ENCODE peak calls at places on chromosomes 16 and 17, in nine cellular contexts. A is ovary, Z is kidney, J is PC-3, G is psoas muscle, W is HCT116, Q is adrenal gland, D is IMR-90, C is pancreas. T is an unnamed sample. For H3K9me3, the result is how much of the 10 kb centered on the place peaks cover.

GRCh38 chr16:75789237-75789636 is 62.9 kb upstream of the CPHXL start:
- DNase-seq in A (no peak), Z (no peak), J (peak), G (no peak), W (peak), Q (no peak), D (peak), C (no peak), T (peak)

GRCh38 chr16:81641403-81642106 is 137.5 kb upstream of the PLCG2 start:
- DNase-seq in A (no peak), Z (no peak), J (no peak), G (no peak), W (no peak), Q (peak), D (no peak), C (peak), T (no peak)

GRCh38 chr16:8733849-8734540 is 59.6 kb downstream of the ABAT start:
- DNase-seq in A (no peak), Z (no peak), J (no peak), G (no peak), W (no peak), Q (no peak), D (no peak), C (no peak), T (no peak)

GRCh38 chr17:41645371-41646063 is 21.1 kb upstream of the KRT17 start:
- DNase-seq in A (no peak), Z (no peak), J (no peak), G (no peak), W (no peak), Q (no peak), D (peak), C (no peak), T (no peak)

GRCh38 chr16:70391881-70392481 is 45.3 kb downstream of the DDX19A start:
- DNase-seq in A (no peak), Z (no peak), J (peak), G (peak), W (no peak), Q (peak), D (peak), C (no peak), T (peak)

GRCh38 chr16:87958632-87959031 is 7.4 kb downstream of the BANP start:
- DNase-seq in A (no peak), Z (no peak), J (no peak), G (no peak), W (no peak), Q (no peak), D (no peak), C (no peak), T (no peak)

GRCh38 chr17:74149597-74150427 is 53.7 kb upstream of the RPL38 start:
- DNase-seq in A (no peak), Z (peak), J (no peak), G (no peak), W (no peak), Q (no peak), D (no peak), C (no peak), T (no peak)

GRCh38 chr17:47203984-47204721 is 5.0 kb upstream of the MYL4 start:
- DNase-seq in A (no peak), Z (no peak), J (no peak), G (no peak), W (no peak), Q (no peak), D (peak), C (no peak), T (no peak)

GRCh38 chr16:79169239-79169638 is 431.3 kb downstream of the MAF start:
- DNase-seq in A (no peak), Z (no peak), J (no peak), G (no peak), W (no peak), Q (no peak), D (no peak), C (no peak), T (no peak)

GRCh38 chr16:86591270-86591669 is 12.9 kb downstream of the FOXL1 start:
- DNase-seq in A (no peak), Z (no peak), J (no peak), G (no peak), W (no peak), Q (no peak), D (no peak), C (no peak), T (no peak)

GRCh38 chr16:57640612-57641011 is 12.2 kb downstream of the ADGRG1 start:
- DNase-seq in A (no peak), Z (no peak), J (no peak), G (no peak), W (no peak), Q (peak), D (no peak), C (peak), T (no peak)

GRCh38 chr17:56203430-56203829 is 50.2 kb downstream of the ANKFN1 start:
- DNase-seq in A (no peak), Z (no peak), J (peak), G (no peak), W (peak), Q (no peak), D (no peak), C (no peak), T (no peak)

GRCh38 chr17:79215631-79216030 is 141.0 kb downstream of the ENGASE start:
- DNase-seq in A (no peak), Z (no peak), J (no peak), G (no peak), W (no peak), Q (no peak), D (no peak), C (no peak), T (no peak)

GRCh38 chr16:56833243-56833970 is 31.6 kb upstream of the SLC12A3 start:
- DNase-seq in A (no peak), Z (no peak), J (no peak), G (no peak), W (no peak), Q (no peak), D (no peak), C (no peak), T (no peak)

GRCh38 chr16:88746511-88746910 is 38.5 kb downstream of the PIEZO1 start:
- DNase-seq in A (peak), Z (no peak), J (no peak), G (peak), W (no peak), Q (no peak), D (no peak), C (no peak), T (peak)

GRCh38 chr16:88730632-88731607 is 24.6 kb downstream of the CTU2 start:
- DNase-seq in A (no peak), Z (no peak), J (no peak), G (no peak), W (no peak), Q (no peak), D (peak), C (no peak), T (peak)

GRCh38 chr17:8003594-8004181 is 1.3 kb downstream of the GUCY2D start:
- DNase-seq in A (no peak), Z (peak), J (no peak), G (no peak), W (no peak), Q (no peak), D (no peak), C (no peak), T (no peak)

GRCh38 chr17:57330587-57330986 is 74.3 kb downstream of the MSI2 start:
- DNase-seq in A (no peak), Z (no peak), J (no peak), G (no peak), W (no peak), Q (no peak), D (no peak), C (no peak), T (no peak)

GRCh38 chr17:59727817-59728533 is 20.5 kb downstream of the VMP1 start:
- DNase-seq in A (no peak), Z (no peak), J (no peak), G (no peak), W (no peak), Q (no peak), D (no peak), C (no peak), T (no peak)

GRCh38 chr17:2207815-2208515 is 95.6 kb downstream of the SMG6 start:
- DNase-seq in A (no peak), Z (no peak), J (no peak), G (no peak), W (no peak), Q (no peak), D (no peak), C (no peak), T (no peak)

GRCh38 chr17:73182616-73183310 is 10.1 kb upstream of the COG1 start:
- DNase-seq in A (no peak), Z (no peak), J (no peak), G (no peak), W (no peak), Q (no peak), D (no peak), C (no peak), T (no peak)

GRCh38 chr16:82945420-82946096 is 318.8 kb downstream of the CDH13 start:
- DNase-seq in A (no peak), Z (no peak), J (no peak), G (no peak), W (no peak), Q (no peak), D (no peak), C (no peak), T (no peak)

GRCh38 chr17:42554250-42555121 is 1.8 kb downstream of the HSD17B1 start:
- DNase-seq in A (peak), Z (peak), J (peak), G (peak), W (no peak), Q (peak), D (peak), C (peak), T (peak)

GRCh38 chr16:53090271-53090590 is 35.4 kb downstream of the CHD9 start:
- DNase-seq in A (no peak), Z (no peak), J (no peak), G (no peak), W (no peak), Q (no peak), D (no peak), C (no peak), T (no peak)

GRCh38 chr17:47895254-47895855 is 681 bp upstream of the SP2 start:
- DNase-seq in A (no peak), Z (no peak), J (peak), G (peak), W (no peak), Q (peak), D (peak), C (no peak), T (no peak)

GRCh38 chr17:50059759-50060273 is 3.9 kb downstream of the ITGA3 start:
- DNase-seq in A (peak), Z (peak), J (peak), G (no peak), W (no peak), Q (peak), D (peak), C (no peak), T (no peak)

GRCh38 chr16:90046971-90047713 is 27.9 kb upstream of the DBNDD1 start:
- DNase-seq in A (peak), Z (peak), J (no peak), G (peak), W (no peak), Q (peak), D (peak), C (peak), T (peak)

GRCh38 chr16:64051826-64052225 is 1070.0 kb downstream of the CDH11 start:
- DNase-seq in A (no peak), Z (no peak), J (peak), G (no peak), W (no peak), Q (no peak), D (no peak), C (no peak), T (peak)

GRCh38 chr16:50573279-50573678 is 25.1 kb downstream of the NKD1 start:
- DNase-seq in A (no peak), Z (no peak), J (no peak), G (no peak), W (no peak), Q (no peak), D (no peak), C (no peak), T (no peak)

GRCh38 chr17:62626719-62627218 is 701 bp upstream of the MRC2 start:
- DNase-seq in A (peak), Z (no peak), J (peak), G (peak), W (no peak), Q (no peak), D (peak), C (no peak), T (peak)

GRCh38 chr17:44358066-44358465 is 5.6 kb downstream of the FAM171A2 start:
- DNase-seq in A (no peak), Z (no peak), J (no peak), G (no peak), W (no peak), Q (no peak), D (no peak), C (no peak), T (no peak)

DNA sequence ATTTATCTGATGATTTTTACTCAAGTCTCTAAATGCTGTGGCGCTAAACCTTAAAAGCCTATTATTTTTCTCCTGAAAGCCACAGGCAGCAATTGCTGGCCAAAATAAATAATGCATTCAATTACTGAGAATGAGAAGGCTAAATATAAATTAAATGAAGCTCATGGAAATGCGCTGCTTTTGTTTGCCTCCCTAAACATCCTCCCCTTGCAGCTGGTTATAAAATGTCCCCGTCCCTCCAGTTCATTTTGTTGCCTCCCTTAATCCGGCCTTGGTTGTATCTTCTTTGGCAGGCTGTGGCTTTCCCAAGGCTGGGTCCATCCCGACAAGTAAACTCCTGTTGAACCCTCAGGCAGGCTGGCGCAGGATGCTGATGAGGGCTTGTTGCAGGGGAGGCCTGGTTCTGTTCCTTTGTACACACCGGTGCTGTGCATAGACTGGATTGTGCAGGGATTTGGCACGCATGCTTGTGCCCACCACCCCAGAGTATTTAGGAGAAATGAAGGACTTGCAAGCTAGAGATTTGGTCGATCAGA is 62.7 kb downstream of the KNOP1 start:
- DNase-seq in A (no peak), Z (no peak), J (no peak), G (no peak), W (no peak), Q (no peak), D (no peak), C (no peak), T (no peak)
- TF ChIP-seq CTCF in A (no peak), Z (no peak), J (no peak), G (no peak), W (no peak), Q (no peak), D (no peak), C (no peak), T (no peak)

GRCh38 chr17:70446446-70446845 is 277.1 kb downstream of the KCNJ2 start:
- DNase-seq in A (no peak), Z (no peak), J (no peak), G (no peak), W (no peak), Q (no peak), D (no peak), C (no peak), T (no peak)
- H3K9me3 ChIP-seq in A (under half), Z (under half), J (under half), G (under half), W (under half), Q (under half), D (under half), C (under half), T (under half)

GRCh38 chr17:82450357-82451106 is at the start of gene CYBC1:
- DNase-seq in A (peak), Z (peak), J (peak), G (peak), W (peak), Q (peak), D (peak), C (peak), T (peak)

GRCh38 chr17:82449883-82450356 is 632 bp downstream of the CYBC1 start:
- DNase-seq in A (no peak), Z (no peak), J (no peak), G (no peak), W (no peak), Q (no peak), D (no peak), C (no peak), T (no peak)

GRCh38 chr17:82446649-82447048 is 3.9 kb downstream of the CYBC1 start:
- DNase-seq in A (no peak), Z (no peak), J (no peak), G (no peak), W (no peak), Q (no peak), D (no peak), C (no peak), T (no peak)

GRCh38 chr17:82452162-82452561 is 1.6 kb upstream of the CYBC1 start:
- DNase-seq in A (no peak), Z (no peak), J (no peak), G (no peak), W (no peak), Q (no peak), D (no peak), C (no peak), T (no peak)

GRCh38 chr17:82449136-82449882 is 1.2 kb downstream of the CYBC1 start:
- DNase-seq in A (no peak), Z (peak), J (no peak), G (no peak), W (no peak), Q (no peak), D (no peak), C (peak), T (no peak)
- TF ChIP-seq CTCF in A (no peak), Z (no peak), J (no peak), G (no peak), W (no peak), Q (no peak), D (no peak), C (no peak), T (no peak)

DNA sequence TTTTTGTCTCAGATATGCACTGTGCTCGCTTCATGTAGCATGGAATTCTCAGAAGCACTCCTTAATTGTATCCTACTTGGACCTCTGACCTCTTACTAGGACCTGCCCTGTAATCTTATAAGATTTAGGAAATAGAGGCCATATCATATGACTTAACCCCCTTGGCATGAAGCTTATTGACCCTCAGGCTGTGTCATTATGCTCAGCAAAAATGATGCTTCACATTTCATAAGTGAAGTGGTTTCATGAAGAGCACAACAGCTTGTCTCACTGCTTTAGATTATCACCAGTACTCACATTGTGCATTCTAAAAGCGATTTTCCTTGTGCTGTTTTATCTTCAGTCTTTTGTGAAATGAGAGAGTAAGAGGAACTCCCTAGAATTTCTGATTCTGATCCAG is 6.4 kb downstream of the PHKB start:
- DNase-seq in A (no peak), Z (no peak), J (no peak), G (no peak), W (no peak), Q (no peak), D (no peak), C (no peak), T (no peak)
- H3K9me3 ChIP-seq in A (under half), Z (under half), J (under half), G (under half), W (under half), Q (under half), D (under half), C (under half), T (under half)

GRCh38 chr16:47016700-47017133 is 43.2 kb upstream of the DNAJA2 start:
- DNase-seq in A (no peak), Z (no peak), J (no peak), G (no peak), W (no peak), Q (no peak), D (no peak), C (no peak), T (no peak)

GRCh38 chr16:47017636-47018035 is 44.2 kb upstream of the DNAJA2 start:
- DNase-seq in A (no peak), Z (no peak), J (no peak), G (no peak), W (no peak), Q (no peak), D (no peak), C (no peak), T (no peak)

GRCh38 chr16:47013910-47014309 is 40.4 kb upstream of the DNAJA2 start:
- DNase-seq in A (no peak), Z (no peak), J (no peak), G (no peak), W (no peak), Q (no peak), D (no peak), C (no peak), T (no peak)

GRCh38 chr16:47018223-47018891 is 44.9 kb upstream of the DNAJA2 start:
- DNase-seq in A (no peak), Z (no peak), J (peak), G (no peak), W (peak), Q (peak), D (peak), C (peak), T (peak)

GRCh38 chr16:47019563-47019962 is 46.1 kb upstream of the DNAJA2 start:
- DNase-seq in A (no peak), Z (no peak), J (peak), G (no peak), W (no peak), Q (no peak), D (no peak), C (no peak), T (peak)
- TF ChIP-seq CTCF in A (no peak), Z (no peak), J (peak), G (no peak), W (no peak), Q (peak), D (peak), C (no peak), T (peak)

GRCh38 chr16:10402975-10403374 is 17.1 kb downstream of the ATF7IP2 start:
- DNase-seq in A (no peak), Z (no peak), J (no peak), G (no peak), W (no peak), Q (no peak), D (no peak), C (no peak), T (no peak)

GRCh38 chr16:10412935-10413601 is 27.2 kb downstream of the ATF7IP2 start:
- DNase-seq in A (no peak), Z (no peak), J (no peak), G (no peak), W (no peak), Q (no peak), D (no peak), C (no peak), T (no peak)

GRCh38 chr16:10410469-10410868 is 24.6 kb downstream of the ATF7IP2 start:
- DNase-seq in A (no peak), Z (no peak), J (no peak), G (no peak), W (no peak), Q (no peak), D (no peak), C (no peak), T (no peak)

GRCh38 chr16:10405386-10405939 is 19.6 kb downstream of the ATF7IP2 start:
- DNase-seq in A (no peak), Z (no peak), J (no peak), G (no peak), W (no peak), Q (peak), D (peak), C (peak), T (no peak)

DNA sequence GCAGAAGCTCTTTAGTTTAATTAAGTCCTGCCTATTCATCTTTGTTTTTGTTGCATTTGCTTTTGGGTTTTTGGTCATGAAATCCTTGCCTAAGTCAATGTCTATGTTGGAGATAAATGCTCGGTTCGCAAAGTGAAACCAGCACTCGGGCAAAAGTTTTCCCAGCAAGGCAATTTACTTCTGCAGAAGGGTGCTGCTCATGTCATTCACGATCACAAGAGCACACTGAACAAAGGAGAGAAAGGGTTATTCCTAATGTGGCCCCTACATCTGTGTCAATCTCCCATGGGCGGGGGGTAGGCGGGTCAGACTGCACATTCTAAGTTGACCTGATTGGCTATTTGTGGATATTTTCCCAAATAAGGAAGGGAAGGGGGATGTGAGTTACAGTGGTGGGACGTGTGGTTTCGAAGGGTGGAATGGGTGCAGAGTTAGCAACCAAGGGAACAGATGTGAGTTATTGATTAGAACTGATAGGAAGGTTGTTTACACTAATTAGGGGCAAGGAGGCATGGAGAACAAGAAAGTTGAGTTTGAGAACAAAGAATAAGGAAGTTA is 23.0 kb downstream of the ATF7IP2 start:
- DNase-seq in A (no peak), Z (no peak), J (peak), G (no peak), W (no peak), Q (no peak), D (no peak), C (no peak), T (no peak)
- H3K9me3 ChIP-seq in A (under half), Z (under half), J (under half), G (under half), W (under half), Q (under half), D (under half), C (under half), T (under half)

DNA sequence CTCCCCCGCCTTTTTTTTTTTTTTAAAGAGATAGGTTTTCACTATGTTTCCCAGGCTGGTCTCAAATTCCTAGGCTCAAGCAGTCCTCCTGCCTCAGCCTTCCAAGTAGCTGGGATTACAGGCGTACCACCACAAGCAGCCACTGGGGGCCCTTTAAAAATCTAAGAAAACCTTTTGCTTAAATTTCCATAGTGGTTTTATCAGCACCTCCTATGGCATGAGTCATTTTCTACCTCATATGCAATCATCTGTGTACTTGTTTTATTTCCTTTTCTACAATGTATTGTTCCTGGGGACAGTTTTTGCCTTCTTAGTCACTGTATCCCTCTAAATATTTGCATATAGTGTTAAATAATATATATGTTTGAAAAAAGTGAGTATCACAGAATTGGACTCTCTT is 29.2 kb downstream of the GNA13 start:
- DNase-seq in A (no peak), Z (no peak), J (peak), G (no peak), W (peak), Q (no peak), D (peak), C (no peak), T (no peak)
- TF ChIP-seq CTCF in A (no peak), Z (peak), J (peak), G (no peak), W (peak), Q (peak), D (peak), C (no peak), T (peak)